ENCODE peak calls at places on chromosomes 5 and 9, in five cellular contexts. B is fibroblast of the conjunctiva, S is ureter, D is substantia nigra, G is T follicular helper cell. I is an unnamed sample.

GRCh38 chr9:613771-614347 is 227.6 kb upstream of the DMRT1 start:
- DNase-seq in B (peak), S (peak), D (peak), G (no peak), I (no peak)

GRCh38 chr9:76161546-76161945 is 232.7 kb downstream of the RFK start:
- DNase-seq in B (peak), S (no peak), D (no peak), G (no peak), I (no peak)

GRCh38 chr5:76114192-76114795 is 31.1 kb downstream of the SV2C start:
- DNase-seq in B (no peak), S (no peak), D (no peak), G (no peak), I (no peak)

GRCh38 chr5:3845249-3845648 is 249.6 kb downstream of the IRX1 start:
- DNase-seq in B (no peak), S (no peak), D (no peak), G (no peak), I (no peak)

GRCh38 chr5:20555034-20555433 is 567.0 kb upstream of the CDH18 start:
- DNase-seq in B (no peak), S (no peak), D (no peak), G (no peak), I (no peak)

GRCh38 chr9:113955076-113955752 is 79.1 kb downstream of the ZNF618 start:
- DNase-seq in B (peak), S (no peak), D (no peak), G (no peak), I (no peak)

GRCh38 chr9:36154213-36154952 is 14.8 kb upstream of the CCIN start:
- DNase-seq in B (no peak), S (no peak), D (no peak), G (no peak), I (no peak)

GRCh38 chr5:52455920-52456319 is 331.8 kb upstream of the ITGA1 start:
- DNase-seq in B (no peak), S (no peak), D (no peak), G (no peak), I (no peak)

GRCh38 chr5:120396186-120396585 is 67.9 kb upstream of the PRR16 start:
- DNase-seq in B (no peak), S (no peak), D (no peak), G (no peak), I (no peak)

GRCh38 chr9:76365028-76365427 is 29.2 kb downstream of the RFK start:
- DNase-seq in B (no peak), S (no peak), D (no peak), G (no peak), I (no peak)

GRCh38 chr5:125896381-125896780 is 526.8 kb upstream of the GRAMD2B start:
- DNase-seq in B (no peak), S (no peak), D (no peak), G (no peak), I (no peak)

GRCh38 chr9:130535818-130536521 is 43.4 kb upstream of the FUBP3 start:
- DNase-seq in B (no peak), S (no peak), D (no peak), G (no peak), I (no peak)

GRCh38 chr5:141941307-141941706 is 16.7 kb downstream of the PCDH12 start:
- DNase-seq in B (no peak), S (no peak), D (no peak), G (no peak), I (no peak)

GRCh38 chr9:122954253-122954691 is 13.5 kb downstream of the RABGAP1 start:
- DNase-seq in B (no peak), S (no peak), D (no peak), G (no peak), I (no peak)

GRCh38 chr5:89011778-89012320 is 128.9 kb upstream of the MEF2C start:
- DNase-seq in B (no peak), S (no peak), D (no peak), G (no peak), I (no peak)

GRCh38 chr5:23840083-23840482 is 332.7 kb downstream of the PRDM9 start:
- DNase-seq in B (no peak), S (no peak), D (no peak), G (no peak), I (no peak)

GRCh38 chr9:88829276-88829675 is 162.0 kb upstream of the S1PR3 start:
- DNase-seq in B (no peak), S (no peak), D (no peak), G (no peak), I (no peak)

GRCh38 chr5:142013734-142014495 is 1.1 kb upstream of the GNPDA1 start:
- DNase-seq in B (no peak), S (no peak), D (no peak), G (no peak), I (no peak)

GRCh38 chr5:143249851-143250250 is 153.6 kb downstream of the NR3C1 start:
- DNase-seq in B (no peak), S (no peak), D (no peak), G (no peak), I (no peak)

GRCh38 chr5:45623855-45624254 is 72.3 kb downstream of the HCN1 start:
- DNase-seq in B (no peak), S (no peak), D (no peak), G (no peak), I (no peak)

GRCh38 chr9:96513622-96514021 is 63.7 kb downstream of the HABP4 start:
- DNase-seq in B (no peak), S (no peak), D (no peak), G (no peak), I (no peak)

GRCh38 chr5:37836173-37837100 is 3.4 kb downstream of the GDNF start:
- DNase-seq in B (no peak), S (no peak), D (no peak), G (no peak), I (no peak)

GRCh38 chr5:63456279-63456678 is 506.0 kb downstream of the HTR1A start:
- DNase-seq in B (no peak), S (no peak), D (no peak), G (no peak), I (no peak)

GRCh38 chr5:68141494-68141893 is 74.1 kb upstream of the PIK3R1 start:
- DNase-seq in B (peak), S (no peak), D (no peak), G (no peak), I (no peak)

GRCh38 chr9:2335260-2335659 is 286.3 kb upstream of the VLDLR start:
- DNase-seq in B (no peak), S (no peak), D (no peak), G (no peak), I (no peak)

GRCh38 chr9:99176527-99177013 is 45.2 kb downstream of the ALG2 start:
- DNase-seq in B (no peak), S (no peak), D (no peak), G (no peak), I (no peak)

GRCh38 chr9:71647094-71647591 is 121.2 kb downstream of the CEMIP2 start:
- DNase-seq in B (peak), S (peak), D (no peak), G (no peak), I (peak)